ENCODE peak calls at places on chromosomes 7 and 10, in ten cellular contexts. R is AG09319; P is NCI-H1105; N is HTR-8/SVneo; W is T-cell; C is activated CD4-positive, alpha-beta T cell treated with anti-CD3 and anti-CD28 coated beads for 24 hours; F is NCI-H1436; A is EH; Y is glutamatergic neuron; I is RWPE1. E is an unnamed sample.

GRCh38 chr10:110498087-110498981 is 627 bp downstream of the DUSP5 start:
- DNase-seq in R (no peak), P (peak), N (no peak), W (peak), C (no peak), F (no peak), A (peak), Y (peak), I (no peak), E (peak)

GRCh38 chr10:60423920-60424319 is 34.2 kb upstream of the ANK3 start:
- DNase-seq in R (no peak), P (no peak), N (no peak), W (no peak), C (no peak), F (no peak), A (peak), Y (no peak), I (no peak), E (no peak)

GRCh38 chr10:57992321-57993077 is 275.2 kb downstream of the IPMK start:
- DNase-seq in R (no peak), P (no peak), N (no peak), W (no peak), C (no peak), F (no peak), A (peak), Y (no peak), I (peak), E (no peak)

GRCh38 chr7:132503415-132503814 is 72.9 kb downstream of the PLXNA4 start:
- DNase-seq in R (no peak), P (no peak), N (no peak), W (no peak), C (no peak), F (no peak), A (no peak), Y (no peak), I (no peak), E (no peak)

GRCh38 chr7:26620352-26620751 is 244.0 kb downstream of the SKAP2 start:
- DNase-seq in R (no peak), P (no peak), N (no peak), W (no peak), C (no peak), F (no peak), A (no peak), Y (peak), I (peak), E (no peak)

GRCh38 chr7:126495001-126495400 is 757.7 kb downstream of the GRM8 start:
- DNase-seq in R (no peak), P (no peak), N (no peak), W (no peak), C (no peak), F (no peak), A (no peak), Y (no peak), I (no peak), E (no peak)

GRCh38 chr10:52353210-52353609 is 39.1 kb downstream of the DKK1 start:
- DNase-seq in R (no peak), P (no peak), N (no peak), W (no peak), C (no peak), F (no peak), A (no peak), Y (no peak), I (no peak), E (no peak)

GRCh38 chr10:60942604-60943269 is 1.2 kb downstream of the RHOBTB1 start:
- DNase-seq in R (no peak), P (no peak), N (no peak), W (peak), C (no peak), F (no peak), A (peak), Y (no peak), I (no peak), E (no peak)

GRCh38 chr10:88117869-88118632 is 254.6 kb downstream of the PTEN start:
- DNase-seq in R (no peak), P (no peak), N (no peak), W (no peak), C (no peak), F (no peak), A (no peak), Y (no peak), I (no peak), E (no peak)

GRCh38 chr7:95398155-95398940 is 2.2 kb upstream of the PON3 start:
- DNase-seq in R (no peak), P (peak), N (no peak), W (no peak), C (no peak), F (no peak), A (no peak), Y (no peak), I (no peak), E (no peak)

GRCh38 chr10:108132303-108132702 is 967.8 kb upstream of the SORCS1 start:
- DNase-seq in R (no peak), P (no peak), N (no peak), W (no peak), C (no peak), F (no peak), A (no peak), Y (no peak), I (no peak), E (no peak)

GRCh38 chr7:139855498-139856270 is 26.6 kb downstream of the TBXAS1 start:
- DNase-seq in R (no peak), P (no peak), N (no peak), W (peak), C (no peak), F (no peak), A (no peak), Y (no peak), I (no peak), E (no peak)

GRCh38 chr7:127741764-127742375 is 89.9 kb downstream of the SND1 start:
- DNase-seq in R (no peak), P (no peak), N (no peak), W (no peak), C (no peak), F (no peak), A (no peak), Y (no peak), I (no peak), E (no peak)

GRCh38 chr10:132459252-132460028 is 62.4 kb downstream of the PWWP2B start:
- DNase-seq in R (no peak), P (no peak), N (no peak), W (no peak), C (no peak), F (no peak), A (no peak), Y (no peak), I (no peak), E (no peak)

GRCh38 chr7:25624837-25625236 is 396.6 kb upstream of the NPVF start:
- DNase-seq in R (peak), P (no peak), N (no peak), W (no peak), C (no peak), F (no peak), A (no peak), Y (no peak), I (no peak), E (no peak)

GRCh38 chr7:28409716-28410627 is 2.3 kb upstream of the CREB5 start:
- DNase-seq in R (no peak), P (peak), N (no peak), W (no peak), C (no peak), F (no peak), A (peak), Y (peak), I (no peak), E (no peak)

GRCh38 chr10:131847241-131847783 is 53.5 kb upstream of the PPP2R2D start:
- DNase-seq in R (no peak), P (no peak), N (no peak), W (no peak), C (no peak), F (no peak), A (no peak), Y (no peak), I (no peak), E (no peak)

GRCh38 chr7:37349979-37350590 is 98.6 kb downstream of the ELMO1 start:
- DNase-seq in R (no peak), P (no peak), N (no peak), W (no peak), C (no peak), F (no peak), A (no peak), Y (no peak), I (no peak), E (no peak)

GRCh38 chr7:145169908-145170307 is 334.1 kb upstream of the TPK1 start:
- DNase-seq in R (no peak), P (peak), N (no peak), W (no peak), C (no peak), F (peak), A (no peak), Y (no peak), I (no peak), E (no peak)

GRCh38 chr7:18469332-18469731 is 26.2 kb upstream of the HDAC9 start:
- DNase-seq in R (no peak), P (no peak), N (no peak), W (no peak), C (no peak), F (no peak), A (no peak), Y (no peak), I (no peak), E (no peak)

GRCh38 chr7:149720372-149721083 is 52.9 kb downstream of the ZNF467 start:
- DNase-seq in R (no peak), P (no peak), N (no peak), W (no peak), C (no peak), F (no peak), A (no peak), Y (peak), I (no peak), E (no peak)

GRCh38 chr7:44063894-44064651 is 1.3 kb downstream of the PGAM2 start:
- DNase-seq in R (no peak), P (no peak), N (no peak), W (no peak), C (no peak), F (no peak), A (no peak), Y (no peak), I (no peak), E (no peak)

GRCh38 chr10:110802551-110803238 is 69.0 kb upstream of the PDCD4 start:
- DNase-seq in R (peak), P (peak), N (peak), W (peak), C (no peak), F (peak), A (peak), Y (no peak), I (no peak), E (peak)

GRCh38 chr7:2558620-2559282 is at the start of gene IQCE:
- DNase-seq in R (peak), P (peak), N (peak), W (peak), C (peak), F (peak), A (peak), Y (peak), I (peak), E (peak)

E was measured in naive thymus-derived CD8-positive, alpha-beta T cell.